ENCODE peak calls at places on chromosomes 7 and 10, in ten cellular contexts. N is spleen; I is choroid plexus epithelial cell; V is adrenal gland; R is cardiac fibroblast; M is endothelial cell of umbilical vein; A is PC-9; Y is CD8-positive, alpha-beta T cell; L is left ventricle myocardium inferior; U is breast epithelium. E is an unnamed sample.

GRCh38 chr7:130141161-130141857 is 63.9 kb downstream of the TMEM209 start:
- DNase-seq in N (peak; percentile 92), I (peak; percentile 86), V (peak; percentile 65), R (peak; percentile 72), M (peak; percentile 48), A (no peak), Y (no peak), L (peak; percentile 54), U (peak; percentile 64), E (peak; percentile 26)

GRCh38 chr10:76051007-76051936 is 619.8 kb downstream of the LRMDA start:
- DNase-seq in N (no peak), I (no peak), V (peak; percentile 15), R (no peak), M (no peak), A (no peak), Y (no peak), L (no peak), U (no peak), E (no peak)

GRCh38 chr10:8304861-8305260 is 250.4 kb downstream of the GATA3 start:
- DNase-seq in N (no peak), I (no peak), V (no peak), R (peak; percentile 23), M (no peak), A (no peak), Y (no peak), L (no peak), U (no peak), E (no peak)

GRCh38 chr10:129756912-129757861 is 206.9 kb downstream of the EBF3 start:
- DNase-seq in N (peak; percentile 33), I (peak; percentile 21), V (no peak), R (peak; percentile 1), M (no peak), A (no peak), Y (no peak), L (no peak), U (peak; percentile 61), E (no peak)

GRCh38 chr7:84712326-84712725 is 474.5 kb downstream of the SEMA3D start:
- DNase-seq in N (no peak), I (peak; percentile 55), V (no peak), R (peak; percentile 35), M (no peak), A (no peak), Y (no peak), L (no peak), U (no peak), E (no peak)

GRCh38 chr7:101162551-101163280 is 2.7 kb downstream of the VGF start:
- DNase-seq in N (peak; percentile 83), I (peak; percentile 54), V (no peak), R (peak; percentile 44), M (no peak), A (peak; percentile 74), Y (no peak), L (peak; percentile 27), U (no peak), E (no peak)

GRCh38 chr10:32139223-32140073 is 83.2 kb upstream of the KIF5B start:
- DNase-seq in N (peak; percentile 84), I (peak; percentile 97), V (peak; percentile 95), R (peak; percentile 97), M (peak; percentile 94), A (peak; percentile 86), Y (no peak), L (peak; percentile 82), U (peak; percentile 77), E (no peak)

GRCh38 chr10:79072994-79073654 is 4.4 kb downstream of the ZMIZ1 start:
- DNase-seq in N (no peak), I (peak; percentile 23), V (no peak), R (no peak), M (no peak), A (no peak), Y (no peak), L (no peak), U (no peak), E (no peak)

GRCh38 chr10:126663880-126664279 is 6.6 kb downstream of the C10orf90 start:
- DNase-seq in N (no peak), I (peak; percentile 70), V (no peak), R (peak; percentile 93), M (no peak), A (no peak), Y (no peak), L (no peak), U (no peak), E (no peak)

GRCh38 chr7:88357295-88357694 is 50.6 kb upstream of the STEAP4 start:
- DNase-seq in N (no peak), I (peak; percentile 33), V (peak; percentile 73), R (peak; percentile 30), M (no peak), A (peak; percentile 33), Y (no peak), L (peak; percentile 19), U (no peak), E (no peak)

GRCh38 chr7:46160861-46161260 is 239.8 kb upstream of the IGFBP3 start:
- DNase-seq in N (no peak), I (no peak), V (peak; percentile 79), R (no peak), M (no peak), A (peak; percentile 48), Y (no peak), L (no peak), U (no peak), E (no peak)

GRCh38 chr10:118967160-118967559 is 62.4 kb upstream of the NANOS1 start:
- DNase-seq in N (no peak), I (no peak), V (no peak), R (no peak), M (no peak), A (no peak), Y (no peak), L (no peak), U (no peak), E (no peak)

GRCh38 chr7:73749931-73750776 is 11.6 kb upstream of the ABHD11 start:
- DNase-seq in N (no peak), I (no peak), V (no peak), R (no peak), M (no peak), A (no peak), Y (no peak), L (no peak), U (no peak), E (no peak)

GRCh38 chr7:191105-192034 is 1.0 kb upstream of the FAM20C start:
- DNase-seq in N (no peak), I (peak; percentile 95), V (peak; percentile 35), R (peak; percentile 91), M (peak; percentile 42), A (no peak), Y (no peak), L (peak; percentile 45), U (no peak), E (no peak)

GRCh38 chr10:121460733-121461132 is 137.5 kb downstream of the FGFR2 start:
- DNase-seq in N (no peak), I (no peak), V (no peak), R (no peak), M (no peak), A (no peak), Y (no peak), L (no peak), U (no peak), E (no peak)
- H3K4me3 ChIP-seq in N (no peak overlapping the region), I (no peak overlapping the region), V (no peak overlapping the region), R (no peak overlapping the region), M (no peak overlapping the region), A (no peak overlapping the region), Y (no peak overlapping the region), L (no peak overlapping the region), U (no peak overlapping the region), E (no peak overlapping the region)

DNA sequence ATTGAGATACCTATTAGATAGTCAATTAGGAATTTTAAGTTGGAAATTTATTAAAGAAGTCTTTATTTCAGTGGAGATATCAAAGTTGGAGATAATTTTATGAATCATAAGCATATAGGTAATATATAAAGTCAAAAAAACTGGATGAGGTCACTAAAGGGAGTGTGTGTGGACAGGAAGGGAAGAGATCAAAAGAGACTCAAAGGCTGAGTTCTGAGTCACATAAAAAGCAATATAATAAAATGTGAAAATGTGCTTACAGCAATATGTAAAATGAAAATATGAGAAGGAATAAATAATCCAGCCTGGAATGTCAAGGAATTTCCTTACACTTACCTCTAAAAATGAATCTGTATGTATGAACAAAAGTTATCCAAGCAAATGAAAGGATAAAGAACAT is 583.3 kb upstream of the SORCS1 start:
- DNase-seq in N (no peak), I (no peak), V (no peak), R (peak; percentile 8), M (no peak), A (no peak), Y (no peak), L (no peak), U (no peak), E (no peak)
- H3K4me3 ChIP-seq in N (no peak overlapping the region), I (no peak overlapping the region), V (no peak overlapping the region), R (no peak overlapping the region), M (no peak overlapping the region), A (no peak overlapping the region), Y (no peak overlapping the region), L (no peak overlapping the region), U (no peak overlapping the region), E (no peak overlapping the region)

DNA sequence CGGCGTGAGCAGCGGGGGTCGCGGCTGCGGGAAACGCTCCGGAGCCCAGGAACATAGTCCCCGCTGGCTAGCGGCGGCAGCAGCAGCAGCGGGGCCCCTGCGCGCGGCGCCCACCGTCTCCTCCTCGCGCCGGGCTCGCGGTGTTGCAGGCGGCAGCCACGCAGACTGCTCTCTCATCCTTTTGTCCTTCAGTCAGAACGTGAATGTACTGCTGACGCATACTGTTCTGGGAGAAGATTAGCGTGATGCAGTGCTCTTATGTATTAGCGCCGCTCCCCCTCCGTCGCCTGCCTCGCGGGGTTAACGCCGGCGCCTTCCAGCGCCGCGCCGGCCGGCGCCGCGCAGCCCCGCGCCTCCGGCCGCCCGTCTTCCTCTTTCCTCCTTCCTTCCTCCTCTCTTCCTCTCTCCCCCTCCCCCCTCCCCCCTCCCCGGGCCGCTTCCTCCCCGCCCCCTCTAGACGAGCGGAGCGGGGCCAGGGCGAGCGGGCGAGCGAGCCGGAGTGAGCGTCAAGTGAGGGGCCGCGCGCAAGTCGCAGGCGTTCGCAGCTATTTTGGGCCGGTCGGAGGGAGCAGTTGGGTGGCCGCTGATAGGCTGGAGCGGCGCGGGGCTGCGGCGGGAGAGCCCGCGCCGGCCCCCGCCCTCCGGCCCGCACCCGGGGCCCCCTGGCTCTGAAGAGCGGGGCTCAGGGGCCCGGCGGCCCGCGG is 816 bp upstream of the LRRC4 start:
- DNase-seq in N (peak; percentile 90), I (peak; percentile 93), V (peak; percentile 81), R (peak; percentile 93), M (peak; percentile 85), A (peak; percentile 46), Y (peak; percentile 48), L (peak; percentile 33), U (no peak), E (peak; percentile 8)
- H3K4me3 ChIP-seq in N (peak overlapping the region; percentile 63), I (peak overlapping the region; percentile 58), V (no peak overlapping the region), R (peak overlapping the region; percentile 40), M (no peak overlapping the region), A (no peak overlapping the region), Y (peak overlapping the region; percentile 37), L (peak overlapping the region; percentile 73), U (peak overlapping the region; percentile 78), E (peak overlapping the region; percentile 59)

GRCh38 chr7:35246819-35247218 is 7.1 kb downstream of the TBX20 start:
- DNase-seq in N (no peak), I (no peak), V (no peak), R (peak; percentile 61), M (no peak), A (no peak), Y (no peak), L (no peak), U (no peak), E (no peak)
- H3K4me3 ChIP-seq in N (no peak overlapping the region), I (no peak overlapping the region), V (no peak overlapping the region), R (no peak overlapping the region), M (no peak overlapping the region), A (no peak overlapping the region), Y (no peak overlapping the region), L (peak overlapping the region; percentile 73), U (no peak overlapping the region), E (no peak overlapping the region)

E was measured in effector memory CD4-positive, alpha-beta T cell.